ENCODE peak calls at places on chromosome 6, in six cellular contexts. V is fibroblast of the aortic adventitia, F is tibial artery, N is HS-27A, Z is cerebellum, O is GM03348. T is an unnamed sample.

GRCh38 chr6:146361367-146361924 is 182.2 kb upstream of the RAB32 start:
- DNase-seq in N (no peak), O (peak; percentile 31), Z (peak; percentile 55), V (peak; percentile 62), F (no peak), T (no peak)

GRCh38 chr6:4599924-4600323 is 176.3 kb upstream of the CDYL start:
- DNase-seq in F (no peak), Z (no peak), V (peak; percentile 91), N (peak; percentile 78), O (peak; percentile 40), T (no peak)

GRCh38 chr6:85458184-85458583 is 8.3 kb downstream of the NT5E start:
- DNase-seq in F (no peak), V (no peak), N (no peak), Z (no peak), O (no peak), T (no peak)

GRCh38 chr6:1591926-1592325 is 17.8 kb upstream of the FOXC1 start:
- DNase-seq in N (no peak), Z (no peak), V (no peak), O (no peak), F (no peak), T (no peak)

GRCh38 chr6:131103869-131104268 is 31.4 kb upstream of the AKAP7 start:
- DNase-seq in F (no peak), Z (no peak), N (no peak), V (no peak), O (no peak), T (no peak)

GRCh38 chr6:104940881-104941693 is 15.8 kb upstream of the LIN28B start:
- DNase-seq in N (no peak), Z (peak; percentile 7), V (peak; percentile 35), O (peak; percentile 85), F (no peak), T (no peak)

GRCh38 chr6:150940951-150941350 is 75.4 kb downstream of the MTHFD1L start:
- DNase-seq in Z (no peak), O (peak; percentile 67), N (no peak), V (peak; percentile 77), F (no peak), T (no peak)

GRCh38 chr6:26552205-26552604 is 14.0 kb downstream of the HMGN4 start:
- DNase-seq in F (no peak), O (no peak), V (no peak), N (no peak), Z (no peak), T (no peak)

GRCh38 chr6:42429836-42430235 is 21.9 kb downstream of the TRERF1 start:
- DNase-seq in V (no peak), F (no peak), O (no peak), N (no peak), Z (no peak), T (peak; percentile 26)

GRCh38 chr6:127120787-127121636 is 2.5 kb downstream of the RSPO3 start:
- DNase-seq in O (peak; percentile 80), V (peak; percentile 89), F (peak; percentile 65), N (peak; percentile 52), Z (peak; percentile 84), T (peak; percentile 89)

GRCh38 chr6:162313922-162314660 is 413.5 kb downstream of the PRKN start:
- DNase-seq in O (no peak), N (no peak), Z (no peak), V (no peak), F (no peak), T (no peak)

GRCh38 chr6:91653954-91654843 is 1067.3 kb upstream of the MAP3K7 start:
- DNase-seq in V (no peak), N (no peak), O (no peak), F (no peak), Z (peak; percentile 68), T (no peak)

GRCh38 chr6:15403094-15403493 is 157.2 kb downstream of the JARID2 start:
- DNase-seq in O (no peak), N (no peak), V (no peak), F (no peak), Z (no peak), T (no peak)

GRCh38 chr6:126261792-126262421 is 78.0 kb upstream of the CENPW start:
- DNase-seq in V (no peak), Z (no peak), O (no peak), N (no peak), F (no peak), T (no peak)